ENCODE peak calls at places on chromosomes 7 and 10, in six cellular contexts. P is fibroblast of lung; V is H7; L is mesendoderm; H is activated T-helper 1 cell treated with anti-CD3 and anti-CD28 coated beads, Interleukin-2, amount 50 U/mL, for 16 hours; N is stimulated activated CD4-positive, alpha-beta T cell treated with anti-CD3 and anti-CD28 coated beads, Interleukin-15, amount 100 ng/mL, for 1 hour. S is an unnamed sample.

GRCh38 chr7:51135576-51135975 is 181.0 kb downstream of the COBL start:
- DNase-seq in P (no peak), V (no peak), L (no peak), H (no peak), N (no peak), S (no peak)

GRCh38 chr10:26858707-26859034 is 2.1 kb downstream of the ABI1 start:
- DNase-seq in P (peak), V (no peak), L (no peak), H (no peak), N (no peak), S (peak)

GRCh38 chr10:67772894-67773511 is 65.0 kb downstream of the DNAJC12 start:
- DNase-seq in P (peak), V (no peak), L (no peak), H (no peak), N (no peak), S (no peak)

GRCh38 chr10:132658546-132659205 is 121.1 kb downstream of the INPP5A start:
- DNase-seq in P (no peak), V (peak), L (no peak), H (no peak), N (no peak), S (no peak)

GRCh38 chr10:124649209-124649608 is 95.0 kb downstream of the FAM53B start:
- DNase-seq in P (no peak), V (no peak), L (no peak), H (no peak), N (no peak), S (no peak)

GRCh38 chr7:44056681-44057080 is 8.7 kb downstream of the PGAM2 start:
- DNase-seq in P (no peak), V (peak), L (no peak), H (no peak), N (no peak), S (no peak)

GRCh38 chr7:155899596-155899995 is 87.3 kb upstream of the SHH start:
- DNase-seq in P (no peak), V (no peak), L (no peak), H (no peak), N (no peak), S (no peak)

GRCh38 chr7:1691601-1692499 is 21.8 kb downstream of the ELFN1 start:
- DNase-seq in P (no peak), V (peak), L (no peak), H (no peak), N (no peak), S (no peak)

GRCh38 chr10:3067859-3068179 is 471 bp downstream of the PFKP start:
- DNase-seq in P (no peak), V (peak), L (no peak), H (no peak), N (no peak), S (no peak)

GRCh38 chr7:118129037-118129436 is 54.9 kb upstream of the LSM8 start:
- DNase-seq in P (no peak), V (no peak), L (no peak), H (no peak), N (no peak), S (no peak)

GRCh38 chr10:4670737-4671136 is 155.3 kb upstream of the AKR1E2 start:
- DNase-seq in P (no peak), V (no peak), L (no peak), H (no peak), N (no peak), S (no peak)

GRCh38 chr10:71569775-71570588 is 149.6 kb downstream of the C10orf105 start:
- DNase-seq in P (peak), V (peak), L (peak), H (peak), N (peak), S (peak)

GRCh38 chr7:51601461-51601860 is 284.9 kb upstream of the COBL start:
- DNase-seq in P (no peak), V (no peak), L (no peak), H (no peak), N (no peak), S (no peak)

GRCh38 chr10:28137907-28138880 is 139.3 kb upstream of the ODAD2 start:
- DNase-seq in P (no peak), V (no peak), L (no peak), H (no peak), N (no peak), S (no peak)

GRCh38 chr7:77426521-77427051 is 10.4 kb upstream of the GSAP start:
- DNase-seq in P (peak), V (no peak), L (peak), H (no peak), N (no peak), S (no peak)

GRCh38 chr7:5422324-5423271 is 1.0 kb downstream of the TNRC18 start:
- DNase-seq in P (peak), V (peak), L (peak), H (no peak), N (no peak), S (no peak)

GRCh38 chr10:108582387-108582786 is 1340.9 kb downstream of the XPNPEP1 start:
- DNase-seq in P (peak), V (no peak), L (peak), H (no peak), N (no peak), S (no peak)

GRCh38 chr10:114103286-114103685 is 59.6 kb downstream of the ADRB1 start:
- DNase-seq in P (peak), V (peak), L (peak), H (no peak), N (no peak), S (peak)

GRCh38 chr10:24953350-24954074 is 1.1 kb upstream of the PRTFDC1 start:
- DNase-seq in P (peak), V (no peak), L (no peak), H (no peak), N (no peak), S (no peak)

GRCh38 chr7:156620246-156620775 is 20.3 kb upstream of the RNF32 start:
- DNase-seq in P (no peak), V (no peak), L (peak), H (no peak), N (no peak), S (no peak)

GRCh38 chr10:34049887-34050286 is 715.4 kb upstream of the NRP1 start:
- DNase-seq in P (peak), V (no peak), L (peak), H (no peak), N (no peak), S (no peak)

GRCh38 chr7:102410918-102411317 is 14.8 kb downstream of the PRKRIP1 start:
- DNase-seq in P (no peak), V (no peak), L (no peak), H (no peak), N (no peak), S (no peak)

GRCh38 chr10:29517352-29517923 is 117.3 kb downstream of the SVIL start:
- DNase-seq in P (peak), V (peak), L (peak), H (no peak), N (no peak), S (no peak)

GRCh38 chr7:18350678-18351077 is 144.9 kb upstream of the HDAC9 start:
- DNase-seq in P (no peak), V (no peak), L (no peak), H (no peak), N (no peak), S (no peak)

GRCh38 chr10:659710-660141 is 29.7 kb downstream of the DIP2C start:
- DNase-seq in P (peak), V (no peak), L (no peak), H (no peak), N (no peak), S (no peak)

GRCh38 chr10:128345331-128345730 is 219.1 kb upstream of the MKI67 start:
- DNase-seq in P (no peak), V (no peak), L (no peak), H (no peak), N (no peak), S (no peak)

GRCh38 chr10:10901906-10902305 is 115.8 kb upstream of the CELF2 start:
- DNase-seq in P (no peak), V (no peak), L (peak), H (no peak), N (no peak), S (no peak)

GRCh38 chr7:39379416-39379815 is 186.8 kb upstream of the YAE1 start:
- DNase-seq in P (no peak), V (no peak), L (no peak), H (no peak), N (no peak), S (no peak)

GRCh38 chr7:21251166-21251806 is 176.6 kb upstream of the SP4 start:
- DNase-seq in P (no peak), V (no peak), L (no peak), H (no peak), N (no peak), S (no peak)

GRCh38 chr10:109191823-109192222 is 731.5 kb downstream of the XPNPEP1 start:
- DNase-seq in P (no peak), V (no peak), L (no peak), H (no peak), N (no peak), S (no peak)

GRCh38 chr7:156827587-156828203 is 65.3 kb downstream of the LMBR1 start:
- DNase-seq in P (peak), V (no peak), L (peak), H (no peak), N (no peak), S (no peak)

GRCh38 chr7:952548-953441 is 1.7 kb downstream of the ADAP1 start:
- DNase-seq in P (no peak), V (peak), L (no peak), H (no peak), N (no peak), S (no peak)